ENCODE peak calls at places on chromosome 1, in five cellular contexts. J is mucosa of descending colon, X is suprapubic skin, W is heart right ventricle, N is transverse colon. P is an unnamed sample. For H3K36me3 and H3K4me1, the result is how much of the 10 kb centered on the place peaks cover.

GRCh38 chr1:164534863-164535590 is 24.0 kb upstream of the PBX1 start:
- DNase-seq in N (no peak), J (no peak), X (no peak), W (no peak), P (peak)

GRCh38 chr1:154812911-154813816 is 56.9 kb downstream of the KCNN3 start:
- DNase-seq in N (no peak), W (peak), J (no peak), X (no peak), P (peak)

GRCh38 chr1:53329183-53329544 is 1.3 kb upstream of the LRP8 start:
- DNase-seq in N (no peak), J (peak), X (no peak), W (no peak), P (no peak)

GRCh38 chr1:205354259-205354904 is 2.3 kb downstream of the KLHDC8A start:
- DNase-seq in J (no peak), X (no peak), W (no peak), N (peak), P (peak)

GRCh38 chr1:201895913-201896807 is 7.5 kb downstream of the SHISA4 start:
- DNase-seq in N (peak), X (peak), J (peak), W (peak), P (peak)

GRCh38 chr1:207876129-207876528 is 34.8 kb downstream of the CD34 start:
- DNase-seq in X (no peak), J (no peak), N (no peak), W (no peak), P (no peak)

GRCh38 chr1:12339861-12340557 is 110.2 kb downstream of the VPS13D start:
- DNase-seq in N (no peak), X (no peak), W (no peak), J (no peak), P (no peak)

GRCh38 chr1:226939439-226940028 is 560 bp upstream of the COQ8A start:
- DNase-seq in W (peak), J (peak), X (no peak), N (peak), P (peak)

GRCh38 chr1:17232759-17233661 is 15.9 kb upstream of the PADI3 start:
- DNase-seq in X (no peak), W (no peak), J (no peak), N (peak), P (no peak)

GRCh38 chr1:8815582-8816285 is 1.7 kb downstream of the RERE start:
- DNase-seq in J (no peak), N (no peak), X (peak), W (no peak), P (peak)

GRCh38 chr1:182611787-182612186 is 7.6 kb upstream of the RGS16 start:
- DNase-seq in X (no peak), W (no peak), J (no peak), N (no peak), P (no peak)

GRCh38 chr1:178563099-178563820 is 50.4 kb downstream of the TEX35 start:
- DNase-seq in N (no peak), J (no peak), W (no peak), X (no peak), P (no peak)

GRCh38 chr1:201509601-201510374 is 2.9 kb upstream of the CSRP1 start:
- DNase-seq in X (no peak), N (no peak), W (no peak), J (no peak), P (no peak)

GRCh38 chr1:224632381-224632871 is 16.3 kb downstream of the CNIH3 start:
- DNase-seq in X (no peak), J (no peak), N (no peak), W (no peak), P (peak)

GRCh38 chr1:110876748-110877341 is 3.9 kb downstream of the CD53 start:
- DNase-seq in J (no peak), N (no peak), X (no peak), W (no peak), P (no peak)

GRCh38 chr1:214164157-214164556 is 116.8 kb upstream of the SMYD2 start:
- DNase-seq in J (no peak), N (no peak), W (no peak), X (no peak), P (no peak)

GRCh38 chr1:94783342-94784264 is 36.6 kb upstream of the SLC44A3 start:
- DNase-seq in W (peak), N (peak), X (peak), J (peak), P (peak)

GRCh38 chr1:84103197-84103992 is 40.7 kb upstream of the PRKACB start:
- DNase-seq in N (peak), X (no peak), W (no peak), J (no peak), P (peak)

DNA sequence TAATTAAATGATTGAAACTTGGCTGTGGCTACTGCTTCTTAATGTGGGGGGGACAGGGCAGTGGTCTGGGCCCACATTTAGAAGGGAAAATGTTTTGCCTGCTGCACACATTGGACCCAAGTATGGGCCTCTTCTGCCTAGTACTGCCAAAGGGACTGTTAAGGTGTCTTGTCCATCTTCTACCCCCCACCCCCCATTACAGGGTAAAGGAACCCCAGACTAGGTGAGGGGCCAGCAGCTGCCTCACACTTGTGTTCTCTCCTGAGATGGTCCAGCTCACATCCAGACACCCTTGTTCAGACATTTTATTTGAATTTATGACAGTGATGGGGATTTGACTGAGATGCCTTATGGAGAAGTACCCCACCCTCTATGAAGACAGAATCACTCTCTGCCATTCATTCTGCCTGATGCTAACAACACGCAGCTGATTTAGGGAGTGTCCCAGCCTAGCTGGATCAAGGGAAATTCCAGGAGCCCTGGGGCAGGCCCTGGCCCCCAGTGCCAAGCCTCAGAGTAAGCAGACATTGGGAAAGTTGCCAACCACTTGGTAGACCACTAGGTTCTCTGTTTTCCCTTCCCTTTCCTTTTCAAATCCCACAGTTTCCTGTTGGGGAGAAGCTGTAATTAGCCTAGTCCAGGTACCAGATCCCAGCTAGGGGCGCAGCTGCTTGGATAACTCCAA is 42.1 kb downstream of the YARS1 start:
- DNase-seq in X (no peak), W (no peak), N (no peak), J (no peak), P (peak)
- H3K36me3 ChIP-seq in X (half or more), W (half or more), N (under half), J (under half), P (under half)

DNA sequence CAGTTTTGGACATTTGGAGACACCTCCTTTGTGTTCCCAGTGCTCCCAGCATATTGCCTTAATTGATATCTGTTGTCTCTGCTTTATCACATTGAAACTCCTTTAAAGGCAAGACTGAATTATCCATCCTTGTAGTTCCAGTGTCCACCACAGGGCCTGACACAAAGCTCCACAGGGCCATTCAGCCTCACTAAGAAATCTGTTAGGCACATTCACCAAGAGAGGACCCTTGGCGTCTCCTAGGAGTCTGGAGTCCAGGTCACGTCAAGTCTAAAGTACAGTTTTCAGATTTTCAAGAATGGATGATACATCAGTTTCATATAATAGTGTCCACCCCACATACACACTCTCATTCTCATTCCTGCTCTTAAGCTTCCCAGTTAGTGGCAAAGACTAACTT is 4.8 kb downstream of the ACP6 start:
- DNase-seq in N (no peak), J (no peak), W (no peak), X (no peak), P (no peak)
- TF ChIP-seq CTCF in N (no peak), J (no peak), W (no peak), X (peak), P (peak)

DNA sequence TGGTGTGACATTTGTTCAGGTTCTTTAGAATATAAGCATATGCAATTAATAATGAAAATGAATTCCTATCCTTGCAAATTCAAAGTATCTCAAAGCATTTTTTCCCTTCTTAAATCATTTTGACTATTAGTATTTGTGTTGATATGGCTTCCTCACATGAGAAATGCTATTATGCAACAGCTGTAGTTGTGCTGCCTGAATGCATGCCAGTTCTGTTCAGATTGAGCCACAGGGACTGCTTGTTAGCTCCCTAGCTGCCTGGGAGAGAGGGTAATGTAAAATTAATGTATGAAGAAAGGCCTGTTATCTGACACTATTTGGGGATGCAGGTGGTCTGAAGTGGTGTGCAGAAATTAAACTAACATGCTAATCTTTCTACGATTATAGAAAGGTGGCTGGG is 45.5 kb downstream of the CACHD1 start:
- DNase-seq in N (peak), J (no peak), W (peak), X (peak), P (no peak)
- H3K4me1 ChIP-seq in N (under half), J (under half), W (half or more), X (half or more), P (half or more)

GRCh38 chr1:236341298-236341697 is 52.8 kb upstream of the EDARADD start:
- DNase-seq in X (no peak), N (no peak), W (no peak), J (no peak), P (no peak)
- H3K36me3 ChIP-seq in X (under half), N (under half), W (under half), J (under half), P (under half)

GRCh38 chr1:55466921-55467320 is 251.8 kb upstream of the USP24 start:
- DNase-seq in J (no peak), W (no peak), N (no peak), X (no peak), P (no peak)
- TF ChIP-seq CTCF in J (no peak), W (no peak), N (no peak), X (no peak), P (no peak)

DNA sequence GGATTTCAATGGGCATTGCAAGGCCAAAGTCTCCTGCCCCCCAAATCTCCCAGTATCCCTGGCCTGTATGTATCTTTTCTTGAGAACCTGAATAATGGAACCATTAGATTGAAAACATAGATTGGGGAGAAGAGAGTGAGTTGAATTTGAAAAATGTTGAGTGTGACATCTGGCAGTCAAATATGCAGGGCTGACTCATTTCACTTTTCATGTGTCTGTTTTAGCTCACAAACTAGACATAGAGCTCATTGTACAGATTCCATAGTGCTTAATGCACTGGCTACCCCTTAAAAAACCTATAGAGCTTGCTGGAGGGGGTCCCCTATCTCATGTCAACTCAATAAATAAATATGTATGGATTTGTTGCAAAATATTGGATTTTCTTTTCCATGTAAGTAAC is 30.8 kb downstream of the DDR2 start:
- DNase-seq in X (no peak), J (no peak), W (no peak), N (no peak), P (no peak)
- H3K4me1 ChIP-seq in X (under half), J (under half), W (under half), N (under half), P (under half)

DNA sequence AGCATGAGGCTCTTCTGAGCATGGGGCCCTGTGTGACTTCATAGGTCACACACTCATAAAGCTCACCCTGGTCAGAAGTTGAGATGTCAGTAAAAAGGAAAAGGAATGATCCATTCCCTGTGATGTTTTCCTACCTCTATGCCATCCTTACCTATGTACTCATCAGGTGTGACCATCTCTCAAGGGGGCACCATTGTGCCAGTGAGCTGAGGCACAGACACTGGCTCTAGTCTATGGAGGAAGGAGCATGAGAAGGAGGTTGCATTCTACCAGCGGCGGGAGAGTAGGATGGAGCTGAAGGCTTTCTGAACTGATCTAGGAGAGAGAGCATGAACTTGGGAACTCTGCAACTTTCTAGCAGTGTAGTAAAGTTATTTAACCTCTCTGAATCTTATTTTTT is 65.8 kb upstream of the RGL1 start:
- DNase-seq in J (no peak), N (no peak), X (no peak), W (no peak), P (no peak)
- H3K36me3 ChIP-seq in J (under half), N (under half), X (under half), W (under half), P (under half)

GRCh38 chr1:161119017-161119378 is 1.1 kb downstream of the NIT1 start:
- DNase-seq in N (peak), W (peak), X (no peak), J (peak), P (peak)
- TF ChIP-seq CTCF in N (peak), W (no peak), X (no peak), J (no peak), P (no peak)

DNA sequence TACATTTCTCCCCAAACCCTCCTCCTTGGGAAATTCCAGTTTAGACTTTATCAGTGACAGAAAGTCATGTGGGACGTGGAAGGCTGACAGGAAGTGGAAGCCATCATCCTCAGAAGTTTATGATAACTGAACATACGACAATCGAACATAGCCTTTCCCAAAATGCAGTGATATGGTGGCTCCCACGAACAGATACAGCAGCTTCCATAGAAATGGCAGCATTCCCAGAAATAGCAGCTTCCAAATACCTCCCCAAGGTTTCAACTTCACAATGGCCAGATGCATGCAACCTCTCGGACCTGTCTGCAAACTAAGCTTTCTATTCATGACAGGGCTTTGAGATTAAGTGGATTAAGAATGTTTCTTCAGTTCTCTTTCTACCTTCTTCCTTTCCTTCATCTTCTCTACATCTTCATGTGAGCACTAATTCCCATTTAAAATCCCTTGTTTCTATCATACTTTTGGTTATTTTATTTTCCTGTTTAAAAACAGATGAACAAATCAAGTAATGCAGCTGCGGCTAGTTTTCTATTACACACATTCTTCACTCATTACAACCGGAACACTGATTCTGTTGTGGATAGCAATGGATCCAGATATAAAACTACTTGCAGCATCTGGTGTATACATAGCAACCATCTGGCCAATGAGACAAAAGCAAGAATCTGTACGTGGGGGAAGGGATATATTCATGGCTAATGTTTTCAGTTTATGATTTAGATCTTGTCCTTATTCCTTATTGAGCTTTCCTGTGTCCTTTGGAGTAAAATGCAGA is 304.8 kb downstream of the BRINP3 start:
- DNase-seq in W (no peak), X (no peak), J (no peak), N (no peak), P (no peak)
- H3K4me1 ChIP-seq in W (under half), X (under half), J (under half), N (under half), P (under half)

GRCh38 chr1:212871976-212872375 is 13.9 kb downstream of the FLVCR1 start:
- DNase-seq in X (no peak), W (no peak), J (no peak), N (no peak), P (no peak)
- H3K36me3 ChIP-seq in X (under half), W (half or more), J (under half), N (under half), P (under half)

P was measured in cardiac muscle cell.